ENCODE peak calls at places on chromosomes 3 and 15, in eight cellular contexts. J, U, H, E, M, W, C and G are unnamed samples.

GRCh38 chr3:197802505-197803459 is 11.7 kb downstream of the LRCH3 start:
- DNase-seq in W (no peak), C (peak), H (no peak), J (no peak), M (peak), U (peak), E (no peak), G (no peak)

GRCh38 chr3:156388469-156389150 is 166.3 kb downstream of the SSR3 start:
- DNase-seq in H (no peak), W (no peak), C (peak), E (no peak), J (no peak), M (peak), U (peak), G (no peak)

GRCh38 chr15:34942363-34942762 is 27.2 kb downstream of the AQR start:
- DNase-seq in W (peak), U (no peak), C (no peak), E (no peak), J (no peak), M (peak), H (no peak), G (peak)

GRCh38 chr3:54193093-54193492 is 70.7 kb downstream of the CACNA2D3 start:
- DNase-seq in C (no peak), E (no peak), J (no peak), U (no peak), H (no peak), M (no peak), W (no peak), G (no peak)

GRCh38 chr3:82685761-82686160 is 924.3 kb upstream of the GBE1 start:
- DNase-seq in H (no peak), C (no peak), W (no peak), J (no peak), E (no peak), U (no peak), M (no peak), G (no peak)

GRCh38 chr3:50817756-50818518 is 143.2 kb downstream of the DOCK3 start:
- DNase-seq in C (no peak), J (no peak), H (no peak), U (no peak), M (no peak), E (no peak), W (no peak), G (no peak)

GRCh38 chr15:33810806-33811205 is 157.5 kb upstream of the CHRM5 start:
- DNase-seq in M (no peak), H (no peak), E (no peak), J (no peak), W (no peak), U (no peak), C (no peak), G (no peak)

GRCh38 chr15:90037961-90038633 is 37.0 kb downstream of the ZNF710 start:
- DNase-seq in C (no peak), E (peak), H (no peak), W (no peak), M (peak), J (no peak), U (peak), G (no peak)

GRCh38 chr3:147378186-147378503 is 28.2 kb downstream of the ZIC4 start:
- DNase-seq in H (no peak), W (no peak), E (no peak), U (no peak), J (no peak), C (no peak), M (peak), G (no peak)

GRCh38 chr15:86743283-86743903 is 663.7 kb downstream of the AGBL1 start:
- DNase-seq in J (peak), M (no peak), E (peak), C (peak), H (peak), W (peak), U (no peak), G (peak)

GRCh38 chr3:159635047-159635641 is 353.5 kb upstream of the IL12A start:
- DNase-seq in E (peak), J (no peak), W (no peak), M (peak), H (no peak), U (peak), C (no peak), G (peak)

GRCh38 chr3:31213869-31214486 is 318.7 kb upstream of the STT3B start:
- DNase-seq in U (peak), J (no peak), H (peak), W (no peak), C (no peak), E (no peak), M (peak), G (no peak)

GRCh38 chr3:14462738-14463137 is 60.3 kb downstream of the SLC6A6 start:
- DNase-seq in M (no peak), E (no peak), C (no peak), W (no peak), J (no peak), U (no peak), H (no peak), G (no peak)

GRCh38 chr15:69150336-69150735 is 10.1 kb upstream of the GLCE start:
- DNase-seq in W (no peak), U (no peak), H (no peak), E (no peak), C (no peak), M (no peak), J (no peak), G (no peak)

GRCh38 chr3:101036676-101037075 is 43.5 kb upstream of the ABI3BP start:
- DNase-seq in C (no peak), E (no peak), H (no peak), U (peak), W (no peak), M (no peak), J (no peak), G (peak)

GRCh38 chr3:105235785-105236184 is 130.9 kb upstream of the ALCAM start:
- DNase-seq in J (no peak), U (no peak), M (no peak), E (no peak), H (no peak), W (no peak), C (no peak), G (no peak)

GRCh38 chr3:449711-450110 is 253.1 kb downstream of the CHL1 start:
- DNase-seq in E (no peak), C (no peak), M (no peak), U (no peak), J (no peak), H (no peak), W (no peak), G (no peak)

GRCh38 chr15:28191832-28192231 is 92.7 kb upstream of the OCA2 start:
- DNase-seq in W (no peak), E (peak), J (no peak), U (peak), M (peak), C (peak), H (no peak), G (peak)

GRCh38 chr3:66456711-66457173 is 44.1 kb downstream of the LRIG1 start:
- DNase-seq in U (no peak), E (no peak), M (no peak), W (no peak), J (no peak), C (no peak), H (no peak), G (no peak)

GRCh38 chr15:60370804-60371700 is 26.7 kb downstream of the ANXA2 start:
- DNase-seq in E (peak), W (peak), H (peak), C (no peak), M (peak), U (peak), J (no peak), G (peak)

GRCh38 chr15:74608776-74609175 is 6.9 kb upstream of the CLK3 start:
- DNase-seq in H (no peak), E (no peak), W (no peak), M (no peak), J (no peak), C (peak), U (no peak), G (no peak)

GRCh38 chr3:136069933-136070332 is 104.4 kb downstream of the PPP2R3A start:
- DNase-seq in J (no peak), U (peak), M (peak), H (no peak), E (no peak), W (no peak), C (no peak), G (no peak)

GRCh38 chr15:89486726-89487050 is 9.7 kb downstream of the RHCG start:
- DNase-seq in W (no peak), H (peak), M (no peak), E (no peak), C (no peak), J (no peak), U (no peak), G (no peak)

GRCh38 chr3:34157491-34157890 is 359.1 kb downstream of the PDCD6IP start:
- DNase-seq in W (no peak), C (no peak), E (no peak), H (no peak), M (no peak), U (no peak), J (no peak), G (no peak)

GRCh38 chr3:3110749-3111361 is 681 bp upstream of the IL5RA start:
- DNase-seq in E (no peak), C (no peak), U (no peak), J (no peak), W (no peak), M (no peak), H (no peak), G (no peak)

GRCh38 chr3:50194903-50195500 is 3.6 kb downstream of the GNAT1 start:
- DNase-seq in H (no peak), W (no peak), U (peak), C (no peak), M (no peak), E (no peak), J (peak), G (no peak)

GRCh38 chr3:174253221-174253620 is 605.9 kb upstream of the NAALADL2 start:
- DNase-seq in H (no peak), W (no peak), J (no peak), C (peak), E (no peak), U (no peak), M (no peak), G (no peak)

GRCh38 chr15:89371145-89372044 is 36.8 kb upstream of the POLG start:
- DNase-seq in U (no peak), M (peak), C (no peak), J (no peak), E (no peak), W (no peak), H (no peak), G (no peak)

GRCh38 chr3:12127366-12127765 is 31.3 kb downstream of the TIMP4 start:
- DNase-seq in W (no peak), U (no peak), C (no peak), J (no peak), E (no peak), H (no peak), M (no peak), G (no peak)

GRCh38 chr3:2218375-2218774 is 119.7 kb downstream of the CNTN4 start:
- DNase-seq in J (no peak), H (no peak), U (no peak), C (no peak), W (no peak), E (no peak), M (no peak), G (no peak)

GRCh38 chr15:49045691-49046112 is 544 bp downstream of the SECISBP2L start:
- DNase-seq in U (peak), C (peak), E (peak), J (no peak), H (peak), W (peak), M (peak), G (peak)

GRCh38 chr3:62873672-62874397 is 1.4 kb downstream of the CADPS start:
- DNase-seq in C (peak), J (no peak), W (peak), H (peak), E (no peak), U (no peak), M (peak), G (no peak)

GRCh38 chr3:113783463-113783862 is 36.6 kb downstream of the ATP6V1A start:
- DNase-seq in C (no peak), H (no peak), J (no peak), M (peak), E (peak), U (peak), W (peak), G (peak)

GRCh38 chr15:74784854-74785715 is 3.2 kb downstream of the CSK start:
- DNase-seq in W (no peak), M (no peak), C (no peak), H (no peak), E (no peak), J (no peak), U (no peak), G (no peak)

GRCh38 chr15:60583946-60584345 is 105.0 kb upstream of the ICE2 start:
- DNase-seq in W (no peak), M (no peak), E (no peak), H (no peak), C (peak), J (no peak), U (no peak), G (no peak)

GRCh38 chr3:107643038-107643883 is 120.5 kb downstream of the BBX start:
- DNase-seq in J (no peak), C (peak), M (no peak), U (peak), W (peak), H (no peak), E (no peak), G (no peak)